ENCODE peak calls at places on chromosomes 16 and 17, in five cellular contexts. N, J, U, K and R are unnamed samples.

GRCh38 chr16:27969574-27969973 is 93.9 kb downstream of the GSG1L start:
- DNase-seq in N (no peak), J (peak; percentile 64), U (peak; percentile 29), K (no peak), R (peak; percentile 9)

GRCh38 chr17:63442549-63443035 is 3.5 kb downstream of the CYB561 start:
- DNase-seq in N (no peak), J (no peak), U (no peak), K (no peak), R (no peak)

GRCh38 chr16:4692460-4693295 is 684 bp upstream of the NUDT16L1 start:
- DNase-seq in N (no peak), J (no peak), U (no peak), K (no peak), R (no peak)

GRCh38 chr17:69466905-69467630 is 52.6 kb downstream of the MAP2K6 start:
- DNase-seq in N (peak; percentile 72), J (peak; percentile 13), U (peak; percentile 19), K (no peak), R (peak; percentile 68)

GRCh38 chr16:24508614-24509013 is 30.8 kb upstream of the RBBP6 start:
- DNase-seq in N (peak; percentile 51), J (peak; percentile 88), U (peak; percentile 57), K (no peak), R (peak; percentile 79)

GRCh38 chr16:88382491-88383400 is at the start of gene ZNF469:
- DNase-seq in N (peak; percentile 17), J (peak; percentile 24), U (peak; percentile 29), K (no peak), R (peak; percentile 52)

GRCh38 chr17:8785547-8786412 is 13.4 kb downstream of the MFSD6L start:
- DNase-seq in N (peak; percentile 43), J (peak; percentile 72), U (peak; percentile 61), K (peak; percentile 24), R (peak; percentile 56)

GRCh38 chr16:86725401-86725800 is 147.1 kb downstream of the FOXL1 start:
- DNase-seq in N (no peak), J (no peak), U (no peak), K (no peak), R (peak; percentile 55)

GRCh38 chr16:80208015-80208414 is 332.8 kb upstream of the DYNLRB2 start:
- DNase-seq in N (no peak), J (no peak), U (no peak), K (no peak), R (no peak)

GRCh38 chr16:66266436-66267286 is 99.8 kb upstream of the CDH5 start:
- DNase-seq in N (peak; percentile 95), J (peak; percentile 80), U (peak; percentile 91), K (no peak), R (peak; percentile 97)

GRCh38 chr16:85350973-85351372 is 238.7 kb upstream of the CIBAR2 start:
- DNase-seq in N (peak; percentile 97), J (peak; percentile 85), U (peak; percentile 98), K (no peak), R (peak; percentile 97)

GRCh38 chr16:26651464-26651863 is 415.3 kb upstream of the C16orf82 start:
- DNase-seq in N (no peak), J (no peak), U (no peak), K (no peak), R (no peak)

GRCh38 chr16:10552998-10553491 is 27.4 kb downstream of the EMP2 start:
- DNase-seq in N (no peak), J (no peak), U (peak; percentile 33), K (no peak), R (no peak)

GRCh38 chr17:3843935-3844516 is 2.0 kb downstream of the NCBP3 start:
- DNase-seq in N (peak; percentile 14), J (peak; percentile 46), U (peak; percentile 16), K (no peak), R (peak; percentile 24)

GRCh38 chr17:28563475-28563874 is 7.8 kb downstream of the PIGS start:
- DNase-seq in N (no peak), J (peak; percentile 51), U (peak; percentile 45), K (no peak), R (peak; percentile 65)

GRCh38 chr17:63039342-63039741 is 73.3 kb downstream of the TANC2 start:
- DNase-seq in N (no peak), J (no peak), U (peak; percentile 12), K (no peak), R (no peak)

GRCh38 chr16:21599994-21600773 is 807 bp downstream of the METTL9 start:
- DNase-seq in N (peak; percentile 20), J (peak; percentile 65), U (peak; percentile 69), K (no peak), R (no peak)

GRCh38 chr17:43953746-43954145 is at the start of gene PYY:
- DNase-seq in N (no peak), J (no peak), U (no peak), K (no peak), R (no peak)

GRCh38 chr17:9414471-9414870 is 161.1 kb downstream of the STX8 start:
- DNase-seq in N (no peak), J (no peak), U (no peak), K (no peak), R (no peak)

GRCh38 chr17:70137451-70138230 is 31.7 kb upstream of the KCNJ2 start:
- DNase-seq in N (peak; percentile 87), J (peak; percentile 95), U (peak; percentile 98), K (no peak), R (peak; percentile 97)

GRCh38 chr16:46996952-46997458 is 23.5 kb upstream of the DNAJA2 start:
- DNase-seq in N (no peak), J (no peak), U (no peak), K (no peak), R (no peak)

GRCh38 chr17:77456951-77457548 is 316.3 kb downstream of the SEC14L1 start:
- DNase-seq in N (no peak), J (no peak), U (no peak), K (no peak), R (no peak)

GRCh38 chr17:77459018-77459755 is 318.4 kb downstream of the SEC14L1 start:
- DNase-seq in N (no peak), J (no peak), U (no peak), K (no peak), R (no peak)

GRCh38 chr17:77456271-77456950 is 315.6 kb downstream of the SEC14L1 start:
- DNase-seq in N (no peak), J (no peak), U (no peak), K (no peak), R (no peak)

GRCh38 chr17:77458202-77459017 is 317.6 kb downstream of the SEC14L1 start:
- DNase-seq in N (no peak), J (no peak), U (no peak), K (no peak), R (no peak)

GRCh38 chr17:77457572-77458201 is 316.9 kb downstream of the SEC14L1 start:
- DNase-seq in N (no peak), J (no peak), U (no peak), K (no peak), R (no peak)
- H3K4me3 ChIP-seq in N (no peak overlapping the region), J (no peak overlapping the region), U (no peak overlapping the region), K (no peak overlapping the region), R (no peak overlapping the region)

GRCh38 chr17:48718781-48719641 is 3.3 kb downstream of the PRAC1 start:
- DNase-seq in N (no peak), J (no peak), U (no peak), K (no peak), R (peak; percentile 16)

GRCh38 chr17:48717367-48718161 is 4.8 kb downstream of the PRAC1 start:
- DNase-seq in N (no peak), J (no peak), U (no peak), K (no peak), R (no peak)

GRCh38 chr17:48719642-48720262 is 2.6 kb downstream of the PRAC1 start:
- DNase-seq in N (no peak), J (peak; percentile 13), U (peak; percentile 65), K (no peak), R (no peak)

GRCh38 chr17:48720263-48721008 is 1.9 kb downstream of the PRAC1 start:
- DNase-seq in N (no peak), J (no peak), U (no peak), K (no peak), R (no peak)

DNA sequence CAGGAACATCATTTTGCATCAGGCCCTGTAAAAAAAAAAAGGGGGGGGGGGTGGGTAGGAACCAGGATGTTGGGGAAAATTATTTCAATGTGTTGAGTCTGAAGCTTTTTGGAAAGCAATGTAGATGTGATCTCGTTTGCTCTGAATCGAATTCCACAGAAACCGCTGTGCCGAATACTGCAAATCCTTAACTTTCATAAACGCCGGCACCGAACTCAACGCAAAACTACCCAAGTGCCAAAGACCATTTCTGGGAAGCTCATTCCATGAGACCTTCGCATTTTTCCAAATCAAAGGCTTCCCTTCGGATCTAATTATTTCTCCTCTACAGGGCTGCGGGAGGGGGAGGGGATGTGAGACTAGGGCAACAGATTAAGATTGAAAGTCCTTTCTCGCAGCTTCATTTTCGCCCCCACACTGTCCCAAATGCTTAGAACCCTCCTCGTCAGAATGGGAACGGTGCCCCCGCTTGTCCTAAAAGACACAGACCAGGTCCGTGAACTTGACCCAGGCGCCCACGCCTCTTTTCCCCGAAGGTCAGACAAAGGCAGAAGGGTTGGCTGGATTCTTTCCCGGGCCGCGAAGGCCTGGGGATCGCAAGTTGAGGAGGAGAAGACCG is 4.0 kb downstream of the PRAC1 start:
- DNase-seq in N (no peak), J (no peak), U (peak; percentile 33), K (peak; percentile 89), R (no peak)
- H3K4me3 ChIP-seq in N (no peak overlapping the region), J (no peak overlapping the region), U (peak overlapping the region; percentile 56), K (peak overlapping the region; percentile 80), R (no peak overlapping the region)

GRCh38 chr17:76239538-76240274 is 587 bp downstream of the RNF157 start:
- DNase-seq in N (no peak), J (no peak), U (no peak), K (no peak), R (no peak)

GRCh38 chr17:76238847-76239537 is 1.3 kb downstream of the RNF157 start:
- DNase-seq in N (no peak), J (no peak), U (no peak), K (no peak), R (no peak)

GRCh38 chr17:76241776-76242175 is 1.5 kb upstream of the RNF157 start:
- DNase-seq in N (no peak), J (no peak), U (no peak), K (no peak), R (no peak)

GRCh38 chr17:76241205-76241539 is 879 bp upstream of the RNF157 start:
- DNase-seq in N (no peak), J (no peak), U (peak; percentile 56), K (no peak), R (no peak)

DNA sequence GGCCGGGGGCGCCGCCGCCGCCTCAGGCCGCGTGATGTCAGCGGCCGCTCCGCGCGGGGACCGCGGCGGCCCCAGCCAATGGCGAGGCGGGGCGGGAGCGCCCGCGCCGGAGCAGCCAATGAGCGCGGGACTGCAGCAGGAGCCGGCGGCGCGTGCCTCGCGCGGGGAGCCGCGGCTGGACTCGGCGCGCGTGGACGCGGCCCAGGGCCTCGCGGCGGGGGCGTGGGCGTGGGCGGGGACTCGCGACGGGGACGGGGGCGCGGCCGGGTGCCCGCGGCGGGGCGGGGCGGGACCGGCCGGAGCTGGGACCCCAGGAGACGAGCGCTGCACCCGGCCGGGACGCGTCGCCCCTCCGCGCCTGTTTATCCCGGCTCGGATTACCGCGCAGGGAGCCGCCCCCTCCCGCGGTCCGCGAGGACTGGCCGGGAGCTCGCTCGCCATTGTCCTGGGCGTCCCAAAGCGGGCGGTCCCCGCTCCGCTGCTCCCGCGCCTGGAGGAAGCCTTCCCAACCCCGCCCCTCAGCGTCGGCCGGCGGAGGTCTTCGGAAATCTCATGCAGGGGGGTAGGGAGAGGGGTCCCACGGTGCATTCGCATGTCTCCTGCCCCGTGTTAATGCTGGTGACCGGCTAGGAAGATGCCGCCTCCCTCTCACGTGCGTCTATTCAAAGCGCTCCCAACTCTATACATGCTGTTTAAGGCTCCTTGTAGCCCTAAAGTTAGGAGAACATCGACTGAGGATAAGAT is at the start of gene RNF157:
- DNase-seq in N (peak; percentile 43), J (no peak), U (peak; percentile 65), K (no peak), R (no peak)
- H3K4me3 ChIP-seq in N (peak within 1 kb of the TSS; percentile 47), J (peak within 1 kb of the TSS; percentile 55), U (peak within 1 kb of the TSS; percentile 71), K (peak within 1 kb of the TSS; percentile 79), R (peak within 1 kb of the TSS; percentile 64)

GRCh38 chr16:22898874-22899348 is 84.9 kb downstream of the HS3ST2 start:
- DNase-seq in N (peak; percentile 56), J (peak; percentile 70), U (peak; percentile 71), K (peak; percentile 57), R (peak; percentile 57)
- H3K4me3 ChIP-seq in N (no peak overlapping the region), J (no peak overlapping the region), U (no peak overlapping the region), K (no peak overlapping the region), R (no peak overlapping the region)